ENCODE peak calls at places on chromosome 19, in four cellular contexts. E is AG09319, R is dorsolateral prefrontal cortex, T is HL-60. D is an unnamed sample.

GRCh38 chr19:44627631-44628030 is 14.3 kb downstream of the IGSF23 start:
- DNase-seq in E (no peak), T (no peak), R (no peak), D (no peak)

GRCh38 chr19:48618278-48618915 is 581 bp downstream of the RPL18 start:
- DNase-seq in T (no peak), E (no peak), R (no peak), D (no peak)

GRCh38 chr19:44847144-44848035 is 1.3 kb downstream of the NECTIN2 start:
- DNase-seq in E (no peak), R (no peak), T (no peak), D (no peak)

GRCh38 chr19:17803264-17803896 is 8.4 kb downstream of the B3GNT3 start:
- DNase-seq in T (no peak), R (no peak), E (no peak), D (no peak)

GRCh38 chr19:28374971-28375370 is 838.0 kb downstream of the UQCRFS1 start:
- DNase-seq in E (no peak), R (no peak), T (no peak), D (no peak)

GRCh38 chr19:50357178-50358100 is 8.0 kb downstream of the NAPSA start:
- DNase-seq in R (peak), T (no peak), E (no peak), D (no peak)

GRCh38 chr19:46602392-46603194 is 1.5 kb downstream of the CALM3 start:
- DNase-seq in E (no peak), R (no peak), T (no peak), D (no peak)

GRCh38 chr19:5466814-5467291 is 11.6 kb downstream of the ZNRF4 start:
- DNase-seq in R (no peak), T (no peak), E (no peak), D (no peak)

GRCh38 chr19:34323433-34324204 is 41.4 kb upstream of the GPI start:
- DNase-seq in R (no peak), E (no peak), T (no peak), D (no peak)

GRCh38 chr19:47539747-47540311 is 25.0 kb upstream of the NAPA start:
- DNase-seq in E (no peak), R (no peak), T (no peak), D (no peak)

GRCh38 chr19:14405758-14406644 is 13.1 kb downstream of the DDX39A start:
- DNase-seq in R (peak), T (peak), E (peak), D (no peak)

GRCh38 chr19:41933131-41933458 is 4.8 kb upstream of the ERFL start:
- DNase-seq in R (no peak), T (no peak), E (no peak), D (no peak)

GRCh38 chr19:33416307-33417215 is 43.1 kb downstream of the CEBPG start:
- DNase-seq in E (no peak), T (peak), R (no peak), D (no peak)

GRCh38 chr19:47414469-47414868 is 4.9 kb downstream of the MEIS3 start:
- DNase-seq in E (no peak), T (no peak), R (peak), D (no peak)

GRCh38 chr19:5804516-5805464 is at the start of gene NRTN:
- DNase-seq in R (no peak), T (no peak), E (no peak), D (no peak)

GRCh38 chr19:33273881-33274662 is 28.3 kb downstream of the CEBPA start:
- DNase-seq in R (no peak), E (peak), T (peak), D (peak)

GRCh38 chr19:42270346-42271044 is 1.4 kb downstream of the CIC start:
- DNase-seq in T (peak), E (peak), R (peak), D (no peak)

GRCh38 chr19:23346696-23347095 is 48.6 kb downstream of the ZNF91 start:
- DNase-seq in T (no peak), E (no peak), R (peak), D (no peak)

GRCh38 chr19:57903298-57904174 is 12.9 kb downstream of the ZNF417 start:
- DNase-seq in E (no peak), T (no peak), R (no peak), D (no peak)

GRCh38 chr19:38583219-38583984 is 34.4 kb downstream of the MAP4K1 start:
- DNase-seq in R (no peak), E (no peak), T (peak), D (no peak)

GRCh38 chr19:32824136-32824835 is 45.3 kb downstream of the SLC7A9 start:
- DNase-seq in T (no peak), E (no peak), R (no peak), D (no peak)

GRCh38 chr19:37309834-37310575 is 60.9 kb upstream of the ZNF527 start:
- DNase-seq in T (no peak), R (no peak), E (no peak), D (no peak)

GRCh38 chr19:43628646-43629326 is 9.4 kb upstream of the ZNF428 start:
- DNase-seq in R (no peak), T (no peak), E (no peak), D (no peak)

GRCh38 chr19:5128251-5128931 is 159.5 kb downstream of the KDM4B start:
- DNase-seq in T (no peak), R (no peak), E (peak), D (peak)

GRCh38 chr19:31232871-31233270 is 116.4 kb downstream of the TSHZ3 start:
- DNase-seq in T (no peak), E (peak), R (no peak), D (peak)

GRCh38 chr19:4870025-4870700 is 2.7 kb upstream of the PLIN3 start:
- DNase-seq in R (no peak), T (peak), E (peak), D (peak)

GRCh38 chr19:48255376-48256303 is at the start of gene CARD8:
- DNase-seq in R (peak), E (peak), T (peak), D (peak)

GRCh38 chr19:32367948-32368536 is 22.6 kb downstream of the ZNF507 start:
- DNase-seq in T (no peak), R (no peak), E (no peak), D (no peak)

GRCh38 chr19:6068711-6069110 is 41.6 kb downstream of the RFX2 start:
- DNase-seq in T (no peak), R (no peak), E (no peak), D (no peak)

GRCh38 chr19:48600679-48601382 is 5.7 kb upstream of the SPACA4 start:
- DNase-seq in E (no peak), T (no peak), R (no peak), D (no peak)

GRCh38 chr19:52170863-52171320 is 529 bp downstream of the ZNF836 start:
- DNase-seq in T (no peak), R (no peak), E (no peak), D (no peak)

GRCh38 chr19:10862561-10863106 is 8.7 kb upstream of the CARM1 start:
- DNase-seq in E (no peak), R (no peak), T (no peak), D (no peak)

GRCh38 chr19:10864538-10864899 is 6.8 kb upstream of the CARM1 start:
- DNase-seq in R (peak), T (no peak), E (peak), D (no peak)

GRCh38 chr19:10863107-10863700 is 8.1 kb upstream of the CARM1 start:
- DNase-seq in T (no peak), E (no peak), R (no peak), D (no peak)

GRCh38 chr19:10858204-10858828 is 10.1 kb downstream of the C19orf38 start:
- DNase-seq in E (no peak), R (no peak), T (no peak), D (no peak)

GRCh38 chr19:10861118-10861651 is 10.2 kb upstream of the CARM1 start:
- DNase-seq in R (no peak), E (no peak), T (no peak), D (no peak)
- TF ChIP-seq CTCF in R (no peak), E (peak), T (peak), D (peak)

GRCh38 chr19:10421240-10421948 is 1.1 kb downstream of the PDE4A start:
- DNase-seq in E (no peak), T (no peak), R (no peak), D (no peak)
- TF ChIP-seq CTCF in E (no peak), T (no peak), R (no peak), D (no peak)

DNA sequence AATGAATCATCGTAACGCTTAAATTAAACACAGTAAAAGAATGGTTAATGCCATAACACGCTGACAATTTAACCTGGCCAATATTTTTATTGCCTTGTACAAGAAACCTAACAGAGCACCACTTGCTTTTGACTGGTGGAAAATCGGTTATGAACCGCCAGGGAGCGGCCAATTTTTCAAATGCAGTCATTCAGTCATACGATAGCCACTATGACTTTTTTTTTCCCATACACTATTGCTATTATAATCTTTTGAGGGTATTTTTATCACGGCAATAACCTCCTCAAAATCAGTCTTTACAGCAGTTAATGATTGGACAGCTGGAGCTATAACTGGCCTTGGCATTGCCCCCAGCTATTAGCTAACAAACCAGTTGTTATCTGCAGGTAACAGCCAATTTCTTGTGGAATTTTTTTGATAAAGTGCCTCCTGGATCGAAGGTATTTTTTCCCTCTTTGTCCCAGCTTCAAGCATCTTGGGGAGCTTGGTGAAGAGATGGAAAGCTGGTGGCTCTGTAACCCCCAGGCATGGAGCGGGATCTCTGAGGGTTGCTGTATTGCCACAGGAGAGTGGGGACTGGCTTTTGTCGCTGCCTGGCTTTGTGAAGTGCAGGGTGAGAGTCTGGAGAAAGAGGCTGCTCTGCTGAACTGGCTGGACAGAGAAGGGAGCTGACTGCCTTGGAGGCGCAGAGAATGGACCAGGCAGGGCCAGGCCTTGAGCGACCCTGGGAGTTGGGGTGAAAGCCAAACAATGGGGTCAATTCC is 198.4 kb upstream of the ZNF536 start:
- DNase-seq in T (no peak), R (no peak), E (no peak), D (no peak)
- TF ChIP-seq CTCF in T (no peak), R (no peak), E (no peak), D (no peak)

DNA sequence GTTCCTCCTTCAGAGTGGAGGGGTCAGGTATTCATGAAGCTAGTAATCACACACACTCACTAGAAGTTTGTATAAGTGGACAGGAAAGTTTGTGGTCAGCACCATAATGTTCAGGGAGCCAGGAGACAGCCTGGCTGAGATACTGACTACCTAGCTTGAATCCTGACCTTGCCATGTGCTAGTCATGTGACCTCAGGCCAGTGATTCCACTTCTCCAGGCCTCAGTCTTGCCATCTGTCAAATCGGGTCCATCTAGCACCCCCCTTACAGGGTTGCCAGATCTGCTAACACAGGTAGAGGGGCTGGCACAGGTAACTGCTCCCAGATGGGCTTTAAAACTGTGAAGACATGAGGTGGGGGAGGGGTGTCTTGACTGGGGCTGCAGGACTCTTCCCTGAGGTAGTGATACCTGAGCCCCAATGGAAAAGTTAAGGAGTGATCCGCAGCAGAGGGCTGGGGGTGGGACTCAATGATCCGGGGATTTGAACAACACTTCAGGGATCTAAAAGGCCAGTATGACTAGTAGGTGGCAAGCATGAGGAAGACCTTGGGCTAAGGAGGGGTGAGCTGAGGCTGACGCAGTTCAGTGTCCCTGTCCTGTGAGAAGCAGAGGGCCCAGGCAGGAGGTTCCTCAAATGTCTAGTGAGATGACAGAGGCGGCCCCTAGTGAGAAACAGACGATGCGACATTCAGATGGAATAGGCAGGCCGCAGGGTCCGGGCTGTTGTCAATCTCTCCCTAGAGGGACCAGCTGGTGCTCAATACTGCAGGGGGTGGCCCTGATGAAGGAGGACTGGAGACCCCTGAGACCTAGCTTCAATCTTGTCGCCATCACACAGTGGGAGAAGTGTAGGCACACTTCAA is 8.5 kb downstream of the ACTMAP start:
- DNase-seq in T (no peak), R (no peak), E (no peak), D (no peak)
- TF ChIP-seq CTCF in T (peak), R (no peak), E (no peak), D (no peak)

GRCh38 chr19:16631465-16631864 is 3.5 kb upstream of the MED26 start:
- DNase-seq in E (no peak), R (no peak), T (no peak), D (no peak)
- TF ChIP-seq CTCF in E (no peak), R (no peak), T (no peak), D (no peak)

GRCh38 chr19:7903244-7904073 is at the start of gene MAP2K7:
- DNase-seq in T (peak), R (peak), E (peak), D (peak)

GRCh38 chr19:7902796-7903243 is 857 bp upstream of the MAP2K7 start:
- DNase-seq in T (no peak), R (no peak), E (no peak), D (no peak)

GRCh38 chr19:7905859-7906258 is 2.2 kb downstream of the MAP2K7 start:
- DNase-seq in T (no peak), R (no peak), E (no peak), D (no peak)

GRCh38 chr19:7905298-7905697 is 1.6 kb downstream of the MAP2K7 start:
- DNase-seq in R (no peak), E (no peak), T (no peak), D (no peak)

DNA sequence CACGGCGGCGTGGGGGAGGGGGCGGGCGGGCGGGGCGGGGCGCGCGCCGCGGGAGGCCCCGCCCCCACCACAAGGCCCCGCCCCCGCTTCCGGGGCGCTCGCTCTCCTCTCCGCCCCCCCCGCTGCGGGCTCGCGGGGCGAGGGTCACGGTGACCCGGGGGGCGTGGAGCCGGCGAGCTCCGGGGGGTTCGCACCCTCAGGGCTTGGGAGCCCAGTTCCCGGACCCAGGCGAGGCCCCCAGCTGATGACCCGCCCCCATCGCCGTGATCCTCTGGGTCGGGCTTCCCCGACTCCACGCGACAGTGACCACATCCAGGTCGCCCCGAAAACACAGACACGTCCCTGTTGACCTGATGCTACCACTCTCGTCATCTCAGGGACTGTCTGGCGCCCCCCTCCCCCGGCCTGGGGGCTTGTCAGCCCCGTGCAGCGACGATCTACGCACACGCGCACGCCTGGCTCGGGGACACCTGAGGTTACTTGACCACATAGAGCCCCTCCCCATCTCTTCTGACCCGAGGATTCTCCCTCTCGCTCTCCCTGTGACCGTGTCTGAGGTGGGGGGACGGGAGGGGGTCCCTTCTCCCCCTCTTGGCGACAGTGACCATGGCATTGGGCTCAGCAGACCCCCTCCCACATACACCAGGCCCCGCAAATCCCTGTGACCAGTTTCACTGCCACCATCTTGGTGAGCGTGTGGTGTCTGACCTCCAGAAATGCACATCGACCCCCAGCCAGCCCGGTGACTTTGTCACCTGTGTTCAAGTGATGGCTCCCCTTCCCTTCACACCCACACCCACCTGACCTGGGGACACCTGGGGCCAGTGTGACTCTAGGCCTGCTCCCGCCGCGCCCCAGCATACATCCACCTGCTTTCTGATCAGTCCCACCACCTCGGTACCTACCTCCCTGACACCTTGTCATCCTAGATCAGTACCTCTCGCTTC is 670 bp downstream of the MAP2K7 start:
- DNase-seq in T (peak), E (no peak), R (no peak), D (no peak)
- TF ChIP-seq CTCF in T (no peak), E (no peak), R (no peak), D (no peak)

DNA sequence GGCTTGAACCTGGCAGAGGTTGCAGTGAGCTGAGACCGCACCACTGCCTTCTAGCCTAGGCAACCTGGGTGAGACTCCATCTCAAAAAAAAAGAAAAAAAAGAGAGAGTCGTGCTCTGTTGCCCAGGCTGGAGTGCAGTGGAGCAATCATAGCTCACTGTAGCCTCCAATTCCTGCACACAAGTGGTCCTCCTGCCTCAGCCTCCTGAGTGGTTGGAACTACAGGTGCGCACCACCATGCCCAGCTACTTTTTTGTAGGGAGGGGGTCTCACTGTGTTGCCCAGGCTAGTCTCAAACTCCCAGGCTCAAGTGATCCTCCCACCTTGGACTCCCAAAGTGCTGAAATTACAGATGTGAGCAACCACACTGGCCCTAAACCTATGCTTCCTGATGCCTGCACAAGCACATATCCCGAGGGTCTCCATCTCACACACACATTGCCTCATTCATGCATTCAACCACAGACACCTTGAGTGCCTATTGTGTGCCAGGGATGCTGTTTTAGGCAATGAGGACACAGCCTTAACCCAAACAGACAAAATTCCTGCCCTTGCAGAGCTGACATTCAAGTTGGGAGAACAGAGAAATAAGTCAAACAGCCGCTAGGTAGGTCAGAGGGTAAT is 2.2 kb downstream of the ANGPTL6 start:
- DNase-seq in T (no peak), E (no peak), R (no peak), D (no peak)
- TF ChIP-seq CTCF in T (no peak), E (no peak), R (no peak), D (no peak)

GRCh38 chr19:30001794-30002193 is 59.8 kb downstream of the URI1 start:
- DNase-seq in E (no peak), R (no peak), T (no peak), D (no peak)
- TF ChIP-seq CTCF in E (no peak), R (no peak), T (no peak), D (no peak)

DNA sequence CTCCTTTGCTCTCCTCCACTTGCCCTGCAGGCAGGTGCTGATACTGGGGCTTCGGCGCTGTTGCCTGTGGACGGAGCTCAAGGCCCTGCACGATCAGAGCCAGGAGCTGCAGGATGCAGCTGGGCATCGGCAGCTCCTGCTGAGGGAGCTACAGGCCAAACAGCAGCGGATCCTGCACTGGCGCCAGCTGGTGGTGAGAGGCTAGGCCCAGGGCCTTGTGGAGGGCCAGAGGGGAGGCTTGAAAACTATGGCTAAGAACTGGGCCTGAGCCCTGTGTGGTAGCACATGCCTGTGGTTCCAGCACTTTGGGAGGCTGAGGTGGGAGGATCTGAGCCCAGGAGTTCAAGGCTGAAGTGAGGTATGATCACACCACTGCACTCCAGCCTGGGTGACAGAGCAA is 6.3 kb downstream of the HAUS5 start:
- DNase-seq in E (no peak), R (no peak), T (no peak), D (no peak)
- TF ChIP-seq CTCF in E (no peak), R (no peak), T (no peak), D (no peak)

GRCh38 chr19:2199215-2199614 is 35.5 kb downstream of the DOT1L start:
- DNase-seq in T (no peak), R (no peak), E (no peak), D (no peak)
- TF ChIP-seq CTCF in T (no peak), R (no peak), E (no peak), D (peak)